ENCODE peak calls at places on chromosomes 16 and 17, in five cellular contexts. One of them, this sample, is unnamed.

GRCh38 chr16:1141201-1141600 is 11.7 kb upstream of the CACNA1H start:
- DNase-seq in mucosa of gallbladder: no peak
- DNase-seq in stromal cell of bone marrow: no peak
- DNase-seq in GM23338: no peak
- DNase-seq in GM18507: no peak
- DNase-seq in this sample: no peak

GRCh38 chr17:1909985-1910384 is 80.2 kb downstream of the RPA1 start:
- DNase-seq in stromal cell of bone marrow: no peak
- DNase-seq in GM18507: no peak
- DNase-seq in GM23338: no peak
- DNase-seq in mucosa of gallbladder: no peak
- DNase-seq in this sample: no peak

GRCh38 chr16:85610059-85610445 is 3.1 kb upstream of the GSE1 start:
- DNase-seq in GM23338: no peak
- DNase-seq in GM18507: no peak
- DNase-seq in mucosa of gallbladder: no peak
- DNase-seq in stromal cell of bone marrow: no peak
- DNase-seq in this sample: no peak

GRCh38 chr17:4310349-4311060 is 46.7 kb upstream of the ANKFY1 start:
- DNase-seq in GM18507: no peak
- DNase-seq in stromal cell of bone marrow: no peak
- DNase-seq in GM23338: peak; percentile 21
- DNase-seq in mucosa of gallbladder: no peak
- DNase-seq in this sample: no peak

GRCh38 chr16:27174007-27174406 is 29.3 kb upstream of the KDM8 start:
- DNase-seq in GM23338: no peak
- DNase-seq in GM18507: no peak
- DNase-seq in stromal cell of bone marrow: no peak
- DNase-seq in mucosa of gallbladder: no peak
- DNase-seq in this sample: no peak

GRCh38 chr16:24854607-24855171 is 8.9 kb downstream of the SLC5A11 start:
- DNase-seq in GM18507: no peak
- DNase-seq in mucosa of gallbladder: no peak
- DNase-seq in GM23338: no peak
- DNase-seq in stromal cell of bone marrow: no peak
- DNase-seq in this sample: no peak

GRCh38 chr17:46194393-46195216 is 1.4 kb upstream of the KANSL1 start:
- DNase-seq in stromal cell of bone marrow: peak; percentile 56
- DNase-seq in mucosa of gallbladder: no peak
- DNase-seq in GM23338: peak; percentile 73
- DNase-seq in GM18507: no peak
- DNase-seq in this sample: peak; percentile 60

GRCh38 chr17:41959336-41960095 is 7.1 kb upstream of the CNP start:
- DNase-seq in GM23338: peak; percentile 86
- DNase-seq in mucosa of gallbladder: no peak
- DNase-seq in stromal cell of bone marrow: peak; percentile 24
- DNase-seq in GM18507: no peak
- DNase-seq in this sample: peak; percentile 87

GRCh38 chr17:73256220-73256619 is 5.5 kb downstream of the CPSF4L start:
- DNase-seq in stromal cell of bone marrow: no peak
- DNase-seq in mucosa of gallbladder: no peak
- DNase-seq in GM23338: peak; percentile 24
- DNase-seq in GM18507: no peak
- DNase-seq in this sample: peak; percentile 58

GRCh38 chr17:77428020-77428781 is 287.4 kb downstream of the SEC14L1 start:
- DNase-seq in GM23338: no peak
- DNase-seq in mucosa of gallbladder: peak; percentile 37
- DNase-seq in stromal cell of bone marrow: no peak
- DNase-seq in GM18507: no peak
- DNase-seq in this sample: no peak

GRCh38 chr16:75329933-75330332 is 78.5 kb upstream of the BCAR1 start:
- DNase-seq in GM18507: no peak
- DNase-seq in mucosa of gallbladder: no peak
- DNase-seq in stromal cell of bone marrow: no peak
- DNase-seq in GM23338: no peak
- DNase-seq in this sample: no peak

GRCh38 chr17:56543280-56543679 is 50.2 kb upstream of the NOG start:
- DNase-seq in GM23338: no peak
- DNase-seq in GM18507: no peak
- DNase-seq in mucosa of gallbladder: no peak
- DNase-seq in stromal cell of bone marrow: no peak
- DNase-seq in this sample: no peak

GRCh38 chr16:813204-813915 is 12.8 kb upstream of the GNG13 start:
- DNase-seq in GM23338: peak; percentile 87
- DNase-seq in stromal cell of bone marrow: peak; percentile 6
- DNase-seq in GM18507: peak; percentile 32
- DNase-seq in mucosa of gallbladder: no peak
- DNase-seq in this sample: peak; percentile 98

GRCh38 chr17:59707971-59708425 is 544 bp downstream of the VMP1 start:
- DNase-seq in stromal cell of bone marrow: peak; percentile 19
- DNase-seq in mucosa of gallbladder: no peak
- DNase-seq in GM18507: no peak
- DNase-seq in GM23338: peak; percentile 43
- DNase-seq in this sample: no peak

GRCh38 chr16:56409195-56409594 is 16.1 kb downstream of the AMFR start:
- DNase-seq in mucosa of gallbladder: peak; percentile 70
- DNase-seq in GM18507: no peak
- DNase-seq in stromal cell of bone marrow: no peak
- DNase-seq in GM23338: no peak
- DNase-seq in this sample: no peak

GRCh38 chr16:4358831-4359561 is 7.9 kb upstream of the PAM16 start:
- DNase-seq in GM18507: peak; percentile 59
- DNase-seq in GM23338: peak; percentile 88
- DNase-seq in mucosa of gallbladder: peak; percentile 51
- DNase-seq in stromal cell of bone marrow: no peak
- DNase-seq in this sample: peak; percentile 98

GRCh38 chr16:19521471-19522368 is at the start of gene GDE1:
- DNase-seq in GM23338: peak; percentile 98
- DNase-seq in GM18507: peak; percentile 85
- DNase-seq in stromal cell of bone marrow: peak; percentile 85
- DNase-seq in mucosa of gallbladder: peak; percentile 94
- DNase-seq in this sample: peak; percentile 96

GRCh38 chr16:29312835-29313558 is 93.5 kb downstream of the NPIPB11 start:
- DNase-seq in mucosa of gallbladder: no peak
- DNase-seq in stromal cell of bone marrow: no peak
- DNase-seq in GM23338: no peak
- DNase-seq in GM18507: no peak
- DNase-seq in this sample: no peak

This sample was measured in H7.